ENCODE peak calls at places on chromosomes 1 and 21, in nine cellular contexts. One of them, this sample, is unnamed.

GRCh38 chr1:224375059-224375458 is 18.4 kb downstream of the CNIH4 start:
- DNase-seq in T-helper 9 cell: no peak
- DNase-seq in natural killer cell: no peak
- DNase-seq in A549: no peak
- DNase-seq in AG04449: no peak
- DNase-seq in IMR-90: no peak
- DNase-seq in DMS153: no peak
- DNase-seq in LHCN-M2: no peak
- DNase-seq in osteocyte: no peak
- DNase-seq in this sample: no peak

GRCh38 chr1:212162635-212163034 is 122.6 kb upstream of the PPP2R5A start:
- DNase-seq in T-helper 9 cell: no peak
- DNase-seq in natural killer cell: no peak
- DNase-seq in A549: no peak
- DNase-seq in AG04449: peak
- DNase-seq in IMR-90: peak
- DNase-seq in DMS153: peak
- DNase-seq in LHCN-M2: peak
- DNase-seq in osteocyte: no peak
- DNase-seq in this sample: no peak

GRCh38 chr1:64686828-64687724 is 57.8 kb upstream of the RAVER2 start:
- DNase-seq in T-helper 9 cell: peak
- DNase-seq in natural killer cell: no peak
- DNase-seq in A549: peak
- DNase-seq in AG04449: peak
- DNase-seq in IMR-90: peak
- DNase-seq in DMS153: peak
- DNase-seq in LHCN-M2: peak
- DNase-seq in osteocyte: no peak
- DNase-seq in this sample: peak

GRCh38 chr1:13543451-13543911 is 29.7 kb upstream of the LRRC38 start:
- DNase-seq in T-helper 9 cell: no peak
- DNase-seq in natural killer cell: no peak
- DNase-seq in A549: no peak
- DNase-seq in AG04449: no peak
- DNase-seq in IMR-90: no peak
- DNase-seq in DMS153: no peak
- DNase-seq in LHCN-M2: no peak
- DNase-seq in osteocyte: no peak
- DNase-seq in this sample: no peak

GRCh38 chr1:56301791-56302190 is 277.6 kb downstream of the PLPP3 start:
- DNase-seq in T-helper 9 cell: no peak
- DNase-seq in natural killer cell: no peak
- DNase-seq in A549: peak
- DNase-seq in AG04449: peak
- DNase-seq in IMR-90: peak
- DNase-seq in DMS153: no peak
- DNase-seq in LHCN-M2: peak
- DNase-seq in osteocyte: no peak
- DNase-seq in this sample: no peak

GRCh38 chr1:179303173-179303572 is 9.6 kb downstream of the SOAT1 start:
- DNase-seq in T-helper 9 cell: no peak
- DNase-seq in natural killer cell: no peak
- DNase-seq in A549: no peak
- DNase-seq in AG04449: no peak
- DNase-seq in IMR-90: no peak
- DNase-seq in DMS153: peak
- DNase-seq in LHCN-M2: no peak
- DNase-seq in osteocyte: no peak
- DNase-seq in this sample: no peak

GRCh38 chr1:212260557-212261342 is 24.5 kb upstream of the PPP2R5A start:
- DNase-seq in T-helper 9 cell: no peak
- DNase-seq in natural killer cell: no peak
- DNase-seq in A549: peak
- DNase-seq in AG04449: no peak
- DNase-seq in IMR-90: peak
- DNase-seq in DMS153: no peak
- DNase-seq in LHCN-M2: no peak
- DNase-seq in osteocyte: peak
- DNase-seq in this sample: no peak

GRCh38 chr21:28215214-28215954 is 777.3 kb downstream of the LTN1 start:
- DNase-seq in T-helper 9 cell: no peak
- DNase-seq in natural killer cell: no peak
- DNase-seq in A549: no peak
- DNase-seq in AG04449: peak
- DNase-seq in IMR-90: peak
- DNase-seq in DMS153: no peak
- DNase-seq in LHCN-M2: peak
- DNase-seq in osteocyte: no peak
- DNase-seq in this sample: no peak

GRCh38 chr1:24899581-24900485 is 30.2 kb downstream of the RUNX3 start:
- DNase-seq in T-helper 9 cell: no peak
- DNase-seq in natural killer cell: peak
- DNase-seq in A549: no peak
- DNase-seq in AG04449: no peak
- DNase-seq in IMR-90: no peak
- DNase-seq in DMS153: no peak
- DNase-seq in LHCN-M2: no peak
- DNase-seq in osteocyte: peak
- DNase-seq in this sample: no peak

GRCh38 chr1:241985787-241986186 is 13.1 kb downstream of the MAP1LC3C start:
- DNase-seq in T-helper 9 cell: no peak
- DNase-seq in natural killer cell: no peak
- DNase-seq in A549: peak
- DNase-seq in AG04449: no peak
- DNase-seq in IMR-90: peak
- DNase-seq in DMS153: peak
- DNase-seq in LHCN-M2: peak
- DNase-seq in osteocyte: no peak
- DNase-seq in this sample: peak

GRCh38 chr1:47201179-47201578 is 11.3 kb upstream of the PDZK1IP1 start:
- DNase-seq in T-helper 9 cell: no peak
- DNase-seq in natural killer cell: no peak
- DNase-seq in A549: no peak
- DNase-seq in AG04449: no peak
- DNase-seq in IMR-90: peak
- DNase-seq in DMS153: no peak
- DNase-seq in LHCN-M2: peak
- DNase-seq in osteocyte: no peak
- DNase-seq in this sample: no peak

GRCh38 chr1:160369087-160369486 is 2.2 kb downstream of the NHLH1 start:
- DNase-seq in T-helper 9 cell: no peak
- DNase-seq in natural killer cell: no peak
- DNase-seq in A549: no peak
- DNase-seq in AG04449: no peak
- DNase-seq in IMR-90: no peak
- DNase-seq in DMS153: no peak
- DNase-seq in LHCN-M2: no peak
- DNase-seq in osteocyte: peak
- DNase-seq in this sample: no peak

GRCh38 chr1:201295346-201295745 is 12.0 kb downstream of the PKP1 start:
- DNase-seq in T-helper 9 cell: no peak
- DNase-seq in natural killer cell: no peak
- DNase-seq in A549: no peak
- DNase-seq in AG04449: no peak
- DNase-seq in IMR-90: no peak
- DNase-seq in DMS153: no peak
- DNase-seq in LHCN-M2: peak
- DNase-seq in osteocyte: no peak
- DNase-seq in this sample: no peak

GRCh38 chr1:26237230-26237966 is 3.4 kb downstream of the CEP85 start:
- DNase-seq in T-helper 9 cell: no peak
- DNase-seq in natural killer cell: no peak
- DNase-seq in A549: peak
- DNase-seq in AG04449: no peak
- DNase-seq in IMR-90: peak
- DNase-seq in DMS153: no peak
- DNase-seq in LHCN-M2: peak
- DNase-seq in osteocyte: no peak
- DNase-seq in this sample: no peak

GRCh38 chr21:34885125-34885524 is 164.0 kb downstream of the RUNX1 start:
- DNase-seq in T-helper 9 cell: no peak
- DNase-seq in natural killer cell: no peak
- DNase-seq in A549: no peak
- DNase-seq in AG04449: no peak
- DNase-seq in IMR-90: no peak
- DNase-seq in DMS153: no peak
- DNase-seq in LHCN-M2: peak
- DNase-seq in osteocyte: no peak
- DNase-seq in this sample: no peak